ENCODE peak calls at places on chromosome 13, in nine cellular contexts. L is suprapubic skin, I is right cardiac atrium, X is heart right ventricle, W is fibroblast of lung, G is tibial artery, E is transverse colon, M is WERI-Rb-1, O is right atrium auricular region. Y is an unnamed sample. For H3K27me3, the result is how much of the 10 kb centered on the place peaks cover.

GRCh38 chr13:89269737-89270136 is 1598.6 kb downstream of the SLITRK5 start:
- DNase-seq in L (no peak), I (no peak), X (no peak), W (no peak), G (no peak), E (no peak), M (no peak), O (no peak), Y (no peak)

GRCh38 chr13:90055121-90055520 is 1292.4 kb upstream of the MIR17HG start:
- DNase-seq in L (no peak), I (no peak), X (no peak), W (peak), G (no peak), E (no peak), M (no peak), O (no peak), Y (no peak)

GRCh38 chr13:112814905-112815585 is 125.2 kb downstream of the ATP11A start:
- DNase-seq in L (peak), I (no peak), X (no peak), W (no peak), G (no peak), E (no peak), M (no peak), O (peak), Y (peak)

GRCh38 chr13:41568990-41569387 is 111.6 kb downstream of the RGCC start:
- DNase-seq in L (no peak), I (no peak), X (no peak), W (peak), G (no peak), E (no peak), M (no peak), O (no peak), Y (no peak)

GRCh38 chr13:30341815-30342570 is 34.6 kb upstream of the KATNAL1 start:
- DNase-seq in L (peak), I (peak), X (peak), W (peak), G (peak), E (peak), M (no peak), O (peak), Y (peak)

GRCh38 chr13:41960195-41960699 is 662 bp downstream of the VWA8 start:
- DNase-seq in L (no peak), I (no peak), X (peak), W (peak), G (no peak), E (peak), M (no peak), O (no peak), Y (no peak)

GRCh38 chr13:59318320-59318930 is 845.3 kb downstream of the DIAPH3 start:
- DNase-seq in L (no peak), I (peak), X (peak), W (peak), G (peak), E (peak), M (peak), O (peak), Y (peak)

GRCh38 chr13:93289842-93290241 is 63.2 kb downstream of the GPC6 start:
- DNase-seq in L (no peak), I (no peak), X (no peak), W (no peak), G (no peak), E (no peak), M (no peak), O (no peak), Y (no peak)

DNA sequence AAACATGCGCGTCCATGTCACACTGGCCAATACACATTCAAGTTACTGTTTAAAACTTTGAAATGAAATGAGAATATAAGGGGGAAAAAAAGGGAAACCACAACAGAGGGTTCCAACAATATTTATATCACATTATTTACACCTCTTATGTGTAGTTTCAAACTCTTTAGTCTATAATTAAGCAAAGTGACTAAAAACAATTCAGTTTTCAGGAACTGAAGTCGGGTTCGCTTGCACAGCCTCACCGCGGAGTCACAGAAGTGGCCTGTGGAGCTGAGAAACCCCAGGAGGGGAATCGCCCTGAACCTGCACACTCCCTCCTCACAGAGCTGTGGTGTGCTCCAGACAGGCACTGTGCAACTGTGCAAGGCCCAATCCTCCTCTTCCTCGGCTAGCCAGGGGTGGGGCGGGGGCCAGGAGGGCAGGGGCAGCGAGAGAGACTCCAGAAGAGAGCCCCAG is 75.9 kb downstream of the STK24 start:
- DNase-seq in L (no peak), I (no peak), X (no peak), W (no peak), G (no peak), E (no peak), M (no peak), O (no peak), Y (no peak)
- H3K4me3 ChIP-seq in L (no peak), I (no peak), X (no peak), W (no peak), G (no peak), E (no peak), M (no peak), O (no peak), Y (no peak)

DNA sequence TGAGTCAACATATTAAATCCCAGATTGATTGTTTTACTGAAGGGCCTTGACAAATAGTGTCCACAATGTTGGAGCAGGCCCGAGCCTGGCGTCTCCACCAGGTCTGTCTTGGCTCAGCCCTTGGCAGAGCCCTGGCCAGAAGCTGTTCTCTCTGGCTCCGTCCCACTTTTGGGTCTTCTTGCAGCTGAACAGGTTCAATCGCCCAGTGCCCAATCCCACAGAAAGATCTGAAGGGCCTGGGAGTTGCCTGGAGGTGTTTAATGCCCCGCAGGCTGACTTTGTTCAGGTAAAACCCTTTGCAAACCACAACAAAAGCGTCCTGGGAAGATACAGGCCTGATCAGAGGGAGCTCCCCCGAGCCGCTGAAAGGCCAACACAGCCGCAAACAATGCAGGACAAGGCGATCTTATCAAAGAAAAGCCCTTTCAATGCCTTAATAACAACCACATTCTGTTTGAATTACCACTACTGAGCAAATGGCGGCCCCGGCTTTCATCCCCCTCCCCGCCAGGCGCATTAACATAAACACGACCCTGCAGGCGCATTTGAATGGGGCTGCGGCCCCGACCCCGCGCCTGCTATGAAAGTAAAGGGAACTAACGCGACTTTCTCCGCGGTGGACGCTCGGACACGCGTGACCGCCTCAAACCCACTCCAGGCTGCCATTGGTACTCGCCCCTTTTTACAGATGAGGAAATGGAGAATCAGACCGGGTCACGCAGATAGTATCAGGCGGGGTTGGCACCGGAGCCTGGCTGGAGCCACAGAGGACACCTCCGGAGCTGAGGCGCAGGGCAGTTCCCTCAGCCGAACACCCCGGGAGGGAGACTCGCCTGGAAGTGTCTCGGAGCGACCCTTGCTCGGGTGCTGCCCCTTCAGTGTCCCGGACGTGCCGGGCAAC is 3.1 kb downstream of the CDX2 start:
- DNase-seq in L (no peak), I (no peak), X (no peak), W (no peak), G (no peak), E (peak), M (no peak), O (no peak), Y (no peak)
- H3K27me3 ChIP-seq in L (half or more), I (under half), X (half or more), W (half or more), G (half or more), E (half or more), M (half or more), O (under half), Y (half or more)

GRCh38 chr13:51959773-51960172 is 51.5 kb downstream of the ATP7B start:
- DNase-seq in L (no peak), I (no peak), X (no peak), W (no peak), G (no peak), E (peak), M (no peak), O (no peak), Y (no peak)
- H3K4me3 ChIP-seq in L (no peak), I (no peak), X (no peak), W (no peak), G (no peak), E (no peak), M (no peak), O (no peak), Y (no peak)

GRCh38 chr13:111661052-111661451 is 340.6 kb downstream of the TEX29 start:
- DNase-seq in L (peak), I (no peak), X (no peak), W (no peak), G (no peak), E (no peak), M (no peak), O (no peak), Y (no peak)
- H3K27me3 ChIP-seq in L (under half), I (under half), X (under half), W (under half), G (under half), E (under half), M (half or more), O (under half), Y (under half)

GRCh38 chr13:33676700-33677048 is 141.3 kb upstream of the RFC3 start:
- DNase-seq in L (no peak), I (peak), X (peak), W (peak), G (peak), E (peak), M (peak), O (peak), Y (peak)

GRCh38 chr13:33678084-33678483 is 139.9 kb upstream of the RFC3 start:
- DNase-seq in L (no peak), I (no peak), X (no peak), W (no peak), G (no peak), E (no peak), M (no peak), O (no peak), Y (no peak)

GRCh38 chr13:33677215-33677614 is 140.7 kb upstream of the RFC3 start:
- DNase-seq in L (no peak), I (no peak), X (no peak), W (no peak), G (no peak), E (no peak), M (no peak), O (no peak), Y (no peak)

GRCh38 chr13:33678906-33679657 is 138.9 kb upstream of the RFC3 start:
- DNase-seq in L (no peak), I (peak), X (peak), W (peak), G (peak), E (peak), M (no peak), O (peak), Y (peak)

GRCh38 chr13:33676045-33676699 is 141.8 kb upstream of the RFC3 start:
- DNase-seq in L (no peak), I (no peak), X (peak), W (peak), G (no peak), E (peak), M (peak), O (no peak), Y (no peak)
- H3K4me3 ChIP-seq in L (peak), I (peak), X (peak), W (peak), G (peak), E (peak), M (peak), O (peak), Y (peak)

DNA sequence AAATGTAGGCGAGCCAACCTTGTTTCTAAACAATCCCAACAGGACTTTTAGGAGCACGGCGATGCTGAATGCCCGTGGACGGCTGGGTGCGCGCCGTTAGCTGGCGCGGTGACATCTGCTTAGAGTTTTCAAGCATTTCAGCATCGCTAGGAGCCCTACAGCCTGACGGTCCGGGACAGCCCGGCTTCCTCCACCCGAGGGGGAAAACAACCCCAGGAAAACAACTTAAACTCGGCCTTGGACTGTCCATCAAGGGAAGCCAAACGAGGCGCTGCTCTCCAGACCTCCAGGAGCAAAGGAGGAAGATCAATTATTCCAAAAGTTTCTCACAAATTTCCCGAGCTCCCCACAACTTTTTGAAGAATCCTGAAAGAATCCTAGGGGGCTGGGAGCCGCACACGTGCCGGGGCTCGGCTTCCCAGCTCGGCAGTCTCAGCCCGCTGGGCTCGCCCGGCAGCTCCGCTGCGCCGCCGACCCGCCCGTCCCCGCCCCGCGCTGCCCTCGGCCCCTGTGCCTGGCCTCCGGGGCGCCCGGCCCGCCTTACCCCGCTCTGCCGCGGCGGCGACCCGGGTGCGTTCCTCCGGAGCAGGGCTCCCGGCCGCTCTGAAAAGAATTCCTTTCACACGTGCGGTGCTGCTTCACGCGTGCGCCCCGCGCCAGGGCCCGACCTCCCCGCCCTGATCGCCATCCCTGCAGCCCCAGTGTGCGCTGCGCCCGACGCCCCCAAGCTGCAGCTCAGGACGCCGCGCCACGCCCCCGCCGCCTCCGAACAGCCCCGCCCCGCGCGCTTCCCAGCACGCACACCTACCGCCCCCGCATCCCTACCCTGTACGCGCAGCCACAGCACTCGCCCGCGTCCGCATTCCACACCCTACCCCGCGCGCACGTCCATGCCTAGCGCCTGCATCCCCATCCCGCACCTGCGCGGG is at the start of gene GJA3:
- DNase-seq in L (no peak), I (peak), X (peak), W (peak), G (no peak), E (no peak), M (peak), O (peak), Y (no peak)
- H3K27me3 ChIP-seq in L (half or more), I (under half), X (half or more), W (under half), G (half or more), E (half or more), M (half or more), O (under half), Y (under half)

GRCh38 chr13:51585234-51585672 is 991 bp downstream of the WDFY2 start:
- DNase-seq in L (no peak), I (no peak), X (no peak), W (peak), G (no peak), E (no peak), M (no peak), O (no peak), Y (peak)

GRCh38 chr13:51583875-51584730 is at the start of gene WDFY2:
- DNase-seq in L (peak), I (peak), X (peak), W (peak), G (peak), E (peak), M (peak), O (peak), Y (peak)

GRCh38 chr13:51584731-51585191 is 499 bp downstream of the WDFY2 start:
- DNase-seq in L (peak), I (peak), X (peak), W (peak), G (peak), E (peak), M (peak), O (peak), Y (peak)

GRCh38 chr13:51587372-51587771 is 3.1 kb downstream of the WDFY2 start:
- DNase-seq in L (no peak), I (no peak), X (no peak), W (no peak), G (no peak), E (no peak), M (no peak), O (no peak), Y (no peak)

GRCh38 chr13:51585696-51586095 is 1.4 kb downstream of the WDFY2 start:
- DNase-seq in L (no peak), I (no peak), X (no peak), W (no peak), G (no peak), E (no peak), M (no peak), O (no peak), Y (peak)
- H3K4me3 ChIP-seq in L (peak), I (peak), X (peak), W (peak), G (peak), E (no peak), M (peak), O (peak), Y (peak)

GRCh38 chr13:65943711-65944110 is 1286.4 kb downstream of the PCDH9 start:
- DNase-seq in L (no peak), I (no peak), X (no peak), W (peak), G (no peak), E (no peak), M (no peak), O (no peak), Y (no peak)

GRCh38 chr13:65940720-65941119 is 1289.4 kb downstream of the PCDH9 start:
- DNase-seq in L (no peak), I (no peak), X (peak), W (no peak), G (no peak), E (no peak), M (no peak), O (no peak), Y (no peak)

GRCh38 chr13:65946387-65946786 is 1283.7 kb downstream of the PCDH9 start:
- DNase-seq in L (no peak), I (no peak), X (no peak), W (no peak), G (no peak), E (no peak), M (no peak), O (no peak), Y (no peak)

GRCh38 chr13:65943024-65943423 is 1287.1 kb downstream of the PCDH9 start:
- DNase-seq in L (no peak), I (no peak), X (no peak), W (peak), G (no peak), E (no peak), M (no peak), O (no peak), Y (no peak)
- H3K27me3 ChIP-seq in L (under half), I (under half), X (under half), W (under half), G (under half), E (under half), M (under half), O (under half), Y (under half)

GRCh38 chr13:46526763-46527162 is 26.2 kb upstream of the LRCH1 start:
- DNase-seq in L (no peak), I (no peak), X (no peak), W (no peak), G (no peak), E (no peak), M (peak), O (no peak), Y (no peak)

GRCh38 chr13:46531953-46532352 is 21.0 kb upstream of the LRCH1 start:
- DNase-seq in L (no peak), I (no peak), X (no peak), W (no peak), G (no peak), E (no peak), M (no peak), O (no peak), Y (no peak)

GRCh38 chr13:46527237-46527636 is 25.7 kb upstream of the LRCH1 start:
- DNase-seq in L (no peak), I (no peak), X (no peak), W (no peak), G (no peak), E (no peak), M (no peak), O (no peak), Y (no peak)

GRCh38 chr13:46529509-46529908 is 23.5 kb upstream of the LRCH1 start:
- DNase-seq in L (no peak), I (no peak), X (no peak), W (no peak), G (no peak), E (no peak), M (no peak), O (no peak), Y (no peak)

DNA sequence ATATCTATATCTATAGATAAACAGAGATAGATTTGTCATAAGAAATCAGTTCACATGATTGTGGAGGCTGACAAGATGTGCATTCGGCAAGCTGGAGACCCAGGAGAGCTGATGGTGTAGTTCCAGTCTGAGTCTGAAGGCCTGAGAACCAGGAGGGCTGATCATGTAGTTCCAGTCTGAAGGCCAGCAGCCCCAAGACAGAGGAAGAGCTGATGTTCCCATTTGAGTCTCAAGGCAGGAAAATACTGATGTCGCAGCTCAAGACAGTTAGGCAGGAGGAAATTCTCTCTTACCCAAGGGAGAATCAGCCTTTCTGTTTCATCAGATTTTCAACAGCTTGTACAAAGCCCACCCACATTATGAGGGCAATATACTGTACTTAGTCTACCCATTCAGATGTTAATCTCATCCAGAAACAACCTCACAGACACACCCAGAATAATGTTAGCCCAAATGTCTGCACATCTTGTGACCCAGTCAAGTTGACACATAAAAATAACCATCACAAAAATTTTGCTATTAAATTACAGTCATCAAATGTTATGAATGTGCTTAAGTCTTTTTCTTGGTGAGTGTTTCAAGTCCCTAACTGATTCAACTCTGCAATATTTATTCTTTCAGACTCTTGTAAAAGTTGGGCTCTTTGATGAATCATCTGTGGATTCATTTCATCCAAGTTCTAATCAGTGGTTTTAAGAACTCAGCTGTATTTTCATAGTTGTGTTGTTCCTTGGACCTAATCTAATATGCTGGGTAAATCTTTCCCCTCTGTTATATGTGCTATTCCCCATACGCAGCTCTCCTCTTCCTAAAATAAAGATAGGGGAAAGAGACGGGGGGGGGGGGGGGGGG is 22.7 kb upstream of the LRCH1 start:
- DNase-seq in L (no peak), I (no peak), X (no peak), W (peak), G (no peak), E (no peak), M (no peak), O (no peak), Y (no peak)
- H3K4me3 ChIP-seq in L (no peak), I (no peak), X (no peak), W (no peak), G (no peak), E (no peak), M (no peak), O (no peak), Y (no peak)

Y was measured in brain microvascular endothelial cell.